ENCODE peak calls at places on chromosomes 6 and 20, in four cellular contexts. R is activated naive CD4-positive, alpha-beta T cell; J is iris pigment epithelial cell; V is stimulated activated CD4-positive, alpha-beta T cell treated with anti-CD3 and anti-CD28 coated beads, Interleukin-12 subunit alpha, Interleukin-12 subunit beta, amount 100 ng/mL, for 4 hours. F is an unnamed sample.

GRCh38 chr6:150598858-150599198 is 857 bp upstream of the PLEKHG1 start:
- DNase-seq in R (no peak), J (no peak), V (no peak), F (no peak)

GRCh38 chr20:57717797-57718196 is 8.0 kb upstream of the PMEPA1 start:
- DNase-seq in R (no peak), J (no peak), V (no peak), F (no peak)

GRCh38 chr6:85402922-85403321 is 47.0 kb upstream of the NT5E start:
- DNase-seq in R (no peak), J (peak; percentile 61), V (no peak), F (no peak)

GRCh38 chr6:50822078-50822476 is 3.4 kb downstream of the TFAP2B start:
- DNase-seq in R (no peak), J (peak; percentile 65), V (no peak), F (no peak)

GRCh38 chr20:63172726-63173125 is 43.2 kb downstream of the YTHDF1 start:
- DNase-seq in R (no peak), J (no peak), V (no peak), F (no peak)

GRCh38 chr20:58277578-58278344 is 31.8 kb upstream of the RAB22A start:
- DNase-seq in R (no peak), J (no peak), V (no peak), F (no peak)

GRCh38 chr6:4280721-4281120 is 145.3 kb upstream of the ECI2 start:
- DNase-seq in R (no peak), J (peak; percentile 95), V (no peak), F (no peak)

GRCh38 chr6:22036267-22036666 is 260.6 kb downstream of the PRL start:
- DNase-seq in R (no peak), J (peak; percentile 58), V (no peak), F (peak; percentile 34)

GRCh38 chr6:127855542-127856159 is 45.2 kb downstream of the THEMIS start:
- DNase-seq in R (peak; percentile 18), J (peak; percentile 59), V (peak; percentile 37), F (no peak)

GRCh38 chr20:45153756-45154155 is 20.9 kb upstream of the PI3 start:
- DNase-seq in R (no peak), J (no peak), V (no peak), F (no peak)

GRCh38 chr6:158377866-158378265 is 65.6 kb downstream of the TULP4 start:
- DNase-seq in R (no peak), J (peak; percentile 85), V (no peak), F (no peak)

GRCh38 chr20:16350465-16350864 is 222.8 kb downstream of the KIF16B start:
- DNase-seq in R (no peak), J (peak; percentile 21), V (no peak), F (no peak)

GRCh38 chr6:121105461-121105860 is 228.8 kb downstream of the TBC1D32 start:
- DNase-seq in R (no peak), J (peak; percentile 8), V (no peak), F (no peak)